ENCODE peak calls at places on chromosomes 4 and X, in nine cellular contexts. V is prostate gland, N is IMR-90, X is Peyer's patch, I is ovary, Y is stomach, A is lower leg skin, K is body of pancreas, R is tibial nerve. S is an unnamed sample.

GRCh38 chr4:95167809-95168208 is 381.0 kb downstream of the UNC5C start:
- DNase-seq in K (no peak), I (no peak), N (no peak), R (no peak), A (no peak), Y (no peak), X (no peak), V (no peak), S (no peak)

GRCh38 chr4:17027495-17027894 is 129.1 kb upstream of the LDB2 start:
- DNase-seq in R (no peak), N (peak), Y (no peak), I (no peak), V (no peak), X (no peak), A (no peak), K (no peak), S (peak)

GRCh38 chr4:187209921-187210613 is 486.4 kb upstream of the FAT1 start:
- DNase-seq in V (peak), I (peak), N (peak), R (no peak), X (no peak), Y (no peak), A (no peak), K (no peak), S (no peak)

GRCh38 chrX:71098302-71098701 is 2.7 kb downstream of the FOXO4 start:
- DNase-seq in X (peak), Y (peak), V (peak), N (peak), I (peak), R (peak), K (peak), A (peak), S (peak)

GRCh38 chr4:73451404-73451803 is 15.4 kb downstream of the AFP start:
- DNase-seq in K (no peak), N (peak), I (no peak), V (no peak), A (no peak), X (no peak), Y (no peak), R (no peak), S (no peak)

GRCh38 chrX:109939498-109939897 is 63.4 kb upstream of the TMEM164 start:
- DNase-seq in A (no peak), X (no peak), N (no peak), K (no peak), V (no peak), I (no peak), R (no peak), Y (no peak), S (no peak)

GRCh38 chr4:3070709-3071500 is 3.4 kb downstream of the HTT-AS start:
- DNase-seq in R (no peak), V (no peak), Y (no peak), X (no peak), N (peak), A (no peak), K (no peak), I (no peak), S (peak)

GRCh38 chr4:151865327-151865726 is 104.5 kb upstream of the GATB start:
- DNase-seq in Y (peak), K (peak), V (peak), N (no peak), R (peak), A (no peak), I (peak), X (no peak), S (no peak)

DNA sequence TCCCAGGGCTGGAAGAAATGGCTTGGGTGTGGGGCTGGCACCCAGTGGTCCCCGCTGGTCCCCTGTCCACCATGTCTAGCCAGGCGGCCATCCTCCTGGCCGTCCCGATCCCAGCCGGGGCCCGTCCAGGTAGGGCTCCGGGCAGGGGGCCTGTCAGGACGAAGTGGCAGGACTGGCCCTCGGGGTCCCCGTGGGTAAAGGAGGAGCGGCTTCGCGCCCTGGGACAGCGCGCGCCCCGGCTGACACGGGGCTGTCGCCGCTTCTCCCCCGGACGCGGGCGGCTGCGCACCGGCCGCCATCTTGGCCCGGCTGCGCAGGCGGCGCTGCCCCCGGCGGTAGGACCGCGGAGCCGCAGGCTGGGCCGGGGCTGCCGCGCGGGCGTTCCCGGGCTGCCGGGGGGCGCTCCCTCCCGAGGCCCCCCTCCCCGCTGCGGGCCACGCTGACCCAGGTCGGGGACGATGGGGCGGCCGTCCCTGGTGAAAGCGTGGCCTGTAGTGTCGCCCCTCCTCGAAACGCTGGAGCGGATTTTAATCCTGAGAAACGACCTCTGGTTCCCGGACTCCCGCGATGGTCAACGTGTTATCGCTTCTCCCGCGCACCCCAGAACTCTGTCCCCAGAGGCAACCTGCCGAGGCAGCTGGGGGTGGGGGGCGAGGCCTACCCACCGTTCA is 60.4 kb upstream of the BCOR start:
- DNase-seq in R (no peak), I (peak), A (no peak), N (peak), X (no peak), V (no peak), K (no peak), Y (no peak), S (peak)
- TF ChIP-seq POLR2A in R (no peak), I (peak), A (no peak), N (no peak), X (no peak), V (no peak), K (peak), Y (no peak), S (peak)

GRCh38 chr4:139555073-139555704 is 830 bp downstream of the SETD7 start:
- DNase-seq in Y (peak), I (peak), R (peak), V (peak), K (peak), X (peak), A (peak), N (peak), S (peak)
- TF ChIP-seq POLR2A in Y (no peak), I (peak), R (peak), V (peak), K (peak), X (peak), A (no peak), N (peak), S (peak)

GRCh38 chrX:22999696-23000223 is at the start of gene DDX53:
- DNase-seq in Y (no peak), R (no peak), A (no peak), N (no peak), X (no peak), V (no peak), K (no peak), I (no peak), S (no peak)
- TF ChIP-seq POLR2A in Y (no peak), R (no peak), A (no peak), N (no peak), X (no peak), V (no peak), K (no peak), I (no peak), S (no peak)

GRCh38 chr4:87949961-87950360 is 25.6 kb upstream of the SPP1 start:
- DNase-seq in Y (no peak), N (peak), X (no peak), V (no peak), A (no peak), K (no peak), I (no peak), R (no peak), S (peak)

GRCh38 chr4:87944967-87945366 is 30.5 kb upstream of the SPP1 start:
- DNase-seq in Y (no peak), R (no peak), N (no peak), I (no peak), X (no peak), V (no peak), K (no peak), A (no peak), S (no peak)

GRCh38 chr4:87950516-87950915 is 25.0 kb upstream of the SPP1 start:
- DNase-seq in R (no peak), N (no peak), V (no peak), Y (no peak), A (no peak), X (no peak), K (no peak), I (no peak), S (no peak)

GRCh38 chr4:87946766-87947165 is 28.7 kb upstream of the SPP1 start:
- DNase-seq in R (no peak), V (no peak), Y (no peak), N (no peak), I (no peak), X (no peak), K (no peak), A (no peak), S (no peak)

DNA sequence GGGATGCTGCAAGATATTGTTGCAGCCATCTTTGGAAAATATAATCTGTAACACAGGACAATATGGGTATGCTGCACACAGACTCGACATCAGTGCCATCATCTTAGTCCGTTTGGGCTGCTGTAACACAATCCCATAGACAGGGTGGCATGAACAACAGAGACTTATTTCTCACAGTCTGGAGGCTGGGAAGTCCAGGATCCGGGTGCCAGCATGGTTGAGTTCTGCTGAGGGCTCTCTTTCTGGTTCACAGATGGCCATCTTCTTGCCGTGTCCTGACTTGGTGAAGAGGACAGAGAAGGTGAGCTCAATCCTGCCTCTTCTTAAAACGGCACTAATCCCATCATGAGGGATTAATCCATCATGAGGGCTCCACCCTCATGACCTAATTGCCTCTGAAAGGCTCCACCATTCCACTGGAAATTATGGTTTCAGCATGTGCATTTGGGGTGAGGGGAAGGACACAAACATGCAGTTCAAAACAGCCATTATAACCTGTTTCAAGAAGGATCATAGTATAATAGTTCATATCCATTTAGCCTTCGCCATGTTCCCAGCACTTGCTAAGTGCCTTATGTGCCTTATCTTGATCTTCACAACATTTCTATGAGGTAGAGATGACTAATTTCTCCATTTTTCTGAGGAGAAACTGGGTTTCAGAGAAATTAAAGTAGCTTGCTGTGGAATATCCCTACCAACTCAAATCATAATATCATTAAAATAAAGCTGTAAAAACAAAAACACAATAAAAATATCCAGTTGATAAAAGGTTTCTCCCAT is 27.9 kb upstream of the SPP1 start:
- DNase-seq in I (no peak), Y (no peak), V (no peak), K (no peak), A (no peak), N (no peak), R (no peak), X (no peak), S (no peak)
- TF ChIP-seq POLR2A in I (no peak), Y (no peak), V (no peak), K (no peak), A (no peak), N (no peak), R (no peak), X (no peak), S (no peak)

DNA sequence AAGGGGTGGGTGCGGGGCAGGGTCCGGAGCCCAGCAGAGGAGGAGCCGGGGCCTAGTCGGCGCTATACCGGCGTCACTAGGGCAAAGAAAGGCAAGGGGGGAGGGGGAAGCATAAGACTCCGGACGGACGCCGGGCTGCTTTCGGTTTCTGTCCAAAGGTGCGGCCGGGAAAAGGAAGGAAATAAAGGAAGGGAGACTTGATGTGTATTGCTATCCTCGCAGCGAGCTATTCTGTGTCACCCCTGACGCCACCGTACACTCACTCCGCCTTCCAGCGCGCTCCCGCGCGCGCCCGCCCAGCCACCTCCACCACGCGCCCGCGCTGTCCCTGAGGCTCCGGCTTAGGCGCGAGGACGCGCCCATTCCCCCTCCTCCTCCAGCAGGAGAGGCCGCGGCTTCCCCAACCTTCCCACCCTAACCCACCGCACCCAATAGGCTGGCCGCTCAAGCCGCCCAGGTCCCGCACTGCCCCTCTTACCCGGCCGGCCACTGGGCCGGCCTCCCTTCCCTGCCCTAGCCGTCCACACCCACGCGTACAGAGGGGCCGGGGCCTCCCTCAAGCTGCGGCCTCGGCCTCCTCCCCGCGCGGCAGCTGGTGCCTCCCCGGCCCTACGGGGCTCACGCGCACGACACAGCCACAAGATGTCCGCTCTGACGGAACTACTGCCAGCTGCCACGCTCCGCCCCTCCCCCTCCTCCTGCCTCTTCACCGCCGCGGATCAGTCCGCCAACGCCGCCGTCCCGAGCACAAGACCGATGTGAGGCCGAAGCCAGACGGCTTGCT is at the start of gene UBE2D3:
- DNase-seq in N (peak), V (peak), I (peak), K (peak), X (peak), R (peak), Y (peak), A (peak), S (peak)
- TF ChIP-seq POLR2A in N (peak), V (peak), I (peak), K (peak), X (peak), R (peak), Y (no peak), A (no peak), S (peak)

GRCh38 chr4:104491826-104492771 is 2.6 kb downstream of the CXXC4 start:
- DNase-seq in K (peak), X (peak), A (no peak), Y (no peak), R (no peak), I (no peak), N (no peak), V (peak), S (no peak)

GRCh38 chr4:104489731-104490095 is 5.0 kb downstream of the CXXC4 start:
- DNase-seq in R (no peak), Y (no peak), K (no peak), A (no peak), I (no peak), N (no peak), V (no peak), X (no peak), S (no peak)

GRCh38 chr4:104490096-104490769 is 4.5 kb downstream of the CXXC4 start:
- DNase-seq in K (peak), N (no peak), V (peak), X (peak), Y (no peak), A (no peak), R (no peak), I (peak), S (peak)

GRCh38 chr4:104490770-104491395 is 3.8 kb downstream of the CXXC4 start:
- DNase-seq in V (peak), R (peak), N (peak), X (peak), Y (peak), A (peak), I (peak), K (peak), S (peak)

DNA sequence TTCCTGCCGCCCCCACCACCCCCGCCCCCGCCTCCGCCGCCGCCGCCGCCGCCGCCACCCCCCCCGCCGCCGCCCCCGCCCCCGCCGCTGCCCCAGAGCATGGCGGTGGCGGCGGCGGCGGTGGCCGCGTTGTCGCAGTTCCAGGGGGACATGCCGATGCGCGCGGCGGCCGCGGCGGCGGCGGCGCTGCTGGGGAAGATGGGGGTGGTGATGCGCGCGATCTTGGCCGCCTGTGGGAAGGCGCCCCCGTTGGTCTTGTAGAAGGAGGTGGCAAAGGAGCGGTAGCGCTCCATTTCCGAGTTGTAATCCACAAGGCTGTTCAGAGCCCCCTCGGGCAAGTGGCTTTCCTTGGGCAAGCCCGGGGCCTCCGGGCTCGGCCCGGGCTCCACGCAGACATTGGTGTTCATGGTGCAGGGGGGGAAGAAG is 3.3 kb downstream of the CXXC4 start:
- DNase-seq in N (no peak), Y (peak), V (peak), I (peak), R (peak), X (peak), A (peak), K (no peak), S (peak)
- TF ChIP-seq POLR2A in N (no peak), Y (no peak), V (no peak), I (no peak), R (no peak), X (peak), A (no peak), K (peak), S (peak)

S was measured in H54.